ENCODE peak calls at places on chromosomes 5 and 9, in seven cellular contexts. One of them, this sample, is unnamed.

GRCh38 chr5:57277085-57277484 is 103.2 kb downstream of the GPBP1 start:
- DNase-seq in cardiac muscle cell: no peak
- DNase-seq in A549: peak; percentile 28
- DNase-seq in iPS DF 6.9: no peak
- DNase-seq in right lobe of liver: no peak
- DNase-seq in sigmoid colon: no peak
- DNase-seq in CD4-positive, alpha-beta memory T cell: no peak
- DNase-seq in this sample: no peak

GRCh38 chr5:18920966-18921365 is 1067.0 kb downstream of the CDH18 start:
- DNase-seq in cardiac muscle cell: no peak
- DNase-seq in A549: no peak
- DNase-seq in iPS DF 6.9: no peak
- DNase-seq in right lobe of liver: no peak
- DNase-seq in sigmoid colon: no peak
- DNase-seq in CD4-positive, alpha-beta memory T cell: no peak
- DNase-seq in this sample: no peak

GRCh38 chr5:457195-457961 is 14.4 kb downstream of the EXOC3 start:
- DNase-seq in cardiac muscle cell: no peak
- DNase-seq in A549: no peak
- DNase-seq in iPS DF 6.9: no peak
- DNase-seq in right lobe of liver: peak; percentile 36
- DNase-seq in sigmoid colon: peak; percentile 44
- DNase-seq in CD4-positive, alpha-beta memory T cell: no peak
- DNase-seq in this sample: no peak

GRCh38 chr5:10265245-10266109 is 15.4 kb downstream of the CCT5 start:
- DNase-seq in cardiac muscle cell: no peak
- DNase-seq in A549: no peak
- DNase-seq in iPS DF 6.9: no peak
- DNase-seq in right lobe of liver: no peak
- DNase-seq in sigmoid colon: no peak
- DNase-seq in CD4-positive, alpha-beta memory T cell: no peak
- DNase-seq in this sample: no peak

GRCh38 chr5:17151686-17152085 is 65.7 kb upstream of the BASP1 start:
- DNase-seq in cardiac muscle cell: no peak
- DNase-seq in A549: no peak
- DNase-seq in iPS DF 6.9: no peak
- DNase-seq in right lobe of liver: no peak
- DNase-seq in sigmoid colon: no peak
- DNase-seq in CD4-positive, alpha-beta memory T cell: no peak
- DNase-seq in this sample: no peak

GRCh38 chr5:148166550-148167283 is 1.6 kb upstream of the SPINK14 start:
- DNase-seq in cardiac muscle cell: no peak
- DNase-seq in A549: no peak
- DNase-seq in iPS DF 6.9: no peak
- DNase-seq in right lobe of liver: no peak
- DNase-seq in sigmoid colon: no peak
- DNase-seq in CD4-positive, alpha-beta memory T cell: no peak
- DNase-seq in this sample: no peak

GRCh38 chr5:78399115-78399514 is 38.7 kb downstream of the SCAMP1 start:
- DNase-seq in cardiac muscle cell: no peak
- DNase-seq in A549: no peak
- DNase-seq in iPS DF 6.9: no peak
- DNase-seq in right lobe of liver: no peak
- DNase-seq in sigmoid colon: no peak
- DNase-seq in CD4-positive, alpha-beta memory T cell: no peak
- DNase-seq in this sample: no peak

GRCh38 chr5:38466444-38467189 is 89.8 kb downstream of the LIFR start:
- DNase-seq in cardiac muscle cell: no peak
- DNase-seq in A549: peak; percentile 63
- DNase-seq in iPS DF 6.9: no peak
- DNase-seq in right lobe of liver: peak; percentile 58
- DNase-seq in sigmoid colon: peak; percentile 88
- DNase-seq in CD4-positive, alpha-beta memory T cell: no peak
- DNase-seq in this sample: peak; percentile 87

GRCh38 chr5:163478126-163478981 is 17.9 kb downstream of the HMMR start:
- DNase-seq in cardiac muscle cell: no peak
- DNase-seq in A549: no peak
- DNase-seq in iPS DF 6.9: no peak
- DNase-seq in right lobe of liver: no peak
- DNase-seq in sigmoid colon: no peak
- DNase-seq in CD4-positive, alpha-beta memory T cell: no peak
- DNase-seq in this sample: no peak

GRCh38 chr5:172681421-172681820 is 40.4 kb downstream of the NEURL1B start:
- DNase-seq in cardiac muscle cell: no peak
- DNase-seq in A549: no peak
- DNase-seq in iPS DF 6.9: no peak
- DNase-seq in right lobe of liver: no peak
- DNase-seq in sigmoid colon: no peak
- DNase-seq in CD4-positive, alpha-beta memory T cell: no peak
- DNase-seq in this sample: no peak

GRCh38 chr5:95900383-95900958 is 61.2 kb downstream of the ELL2 start:
- DNase-seq in cardiac muscle cell: peak; percentile 47
- DNase-seq in A549: no peak
- DNase-seq in iPS DF 6.9: no peak
- DNase-seq in right lobe of liver: no peak
- DNase-seq in sigmoid colon: peak; percentile 71
- DNase-seq in CD4-positive, alpha-beta memory T cell: no peak
- DNase-seq in this sample: no peak

GRCh38 chr5:39194466-39195136 is 24.8 kb downstream of the FYB1 start:
- DNase-seq in cardiac muscle cell: no peak
- DNase-seq in A549: peak; percentile 84
- DNase-seq in iPS DF 6.9: no peak
- DNase-seq in right lobe of liver: no peak
- DNase-seq in sigmoid colon: no peak
- DNase-seq in CD4-positive, alpha-beta memory T cell: no peak
- DNase-seq in this sample: no peak

GRCh38 chr5:77841616-77842015 is 65.5 kb upstream of the TBCA start:
- DNase-seq in cardiac muscle cell: no peak
- DNase-seq in A549: no peak
- DNase-seq in iPS DF 6.9: no peak
- DNase-seq in right lobe of liver: no peak
- DNase-seq in sigmoid colon: no peak
- DNase-seq in CD4-positive, alpha-beta memory T cell: no peak
- DNase-seq in this sample: no peak

GRCh38 chr5:177189416-177189815 is 55.8 kb downstream of the NSD1 start:
- DNase-seq in cardiac muscle cell: no peak
- DNase-seq in A549: no peak
- DNase-seq in iPS DF 6.9: no peak
- DNase-seq in right lobe of liver: no peak
- DNase-seq in sigmoid colon: no peak
- DNase-seq in CD4-positive, alpha-beta memory T cell: no peak
- DNase-seq in this sample: no peak

GRCh38 chr9:17578911-17579793 is at the start of gene SH3GL2:
- DNase-seq in cardiac muscle cell: peak; percentile 44
- DNase-seq in A549: peak; percentile 35
- DNase-seq in iPS DF 6.9: peak; percentile 70
- DNase-seq in right lobe of liver: no peak
- DNase-seq in sigmoid colon: no peak
- DNase-seq in CD4-positive, alpha-beta memory T cell: no peak
- DNase-seq in this sample: peak; percentile 49

GRCh38 chr5:147920420-147921030 is 14.2 kb upstream of the C5orf46 start:
- DNase-seq in cardiac muscle cell: no peak
- DNase-seq in A549: no peak
- DNase-seq in iPS DF 6.9: no peak
- DNase-seq in right lobe of liver: no peak
- DNase-seq in sigmoid colon: no peak
- DNase-seq in CD4-positive, alpha-beta memory T cell: no peak
- DNase-seq in this sample: no peak

GRCh38 chr9:20658677-20659473 is 25.2 kb upstream of the FOCAD start:
- DNase-seq in cardiac muscle cell: peak; percentile 23
- DNase-seq in A549: peak; percentile 31
- DNase-seq in iPS DF 6.9: no peak
- DNase-seq in right lobe of liver: no peak
- DNase-seq in sigmoid colon: no peak
- DNase-seq in CD4-positive, alpha-beta memory T cell: no peak
- DNase-seq in this sample: no peak

GRCh38 chr9:129480705-129481104 is 140.2 kb downstream of the C9orf50 start:
- DNase-seq in cardiac muscle cell: no peak
- DNase-seq in A549: no peak
- DNase-seq in iPS DF 6.9: no peak
- DNase-seq in right lobe of liver: no peak
- DNase-seq in sigmoid colon: no peak
- DNase-seq in CD4-positive, alpha-beta memory T cell: no peak
- DNase-seq in this sample: no peak

GRCh38 chr9:129482521-129483466 is 138.1 kb downstream of the C9orf50 start:
- DNase-seq in cardiac muscle cell: peak; percentile 91
- DNase-seq in A549: peak; percentile 86
- DNase-seq in iPS DF 6.9: no peak
- DNase-seq in right lobe of liver: peak; percentile 91
- DNase-seq in sigmoid colon: peak; percentile 96
- DNase-seq in CD4-positive, alpha-beta memory T cell: no peak
- DNase-seq in this sample: peak; percentile 90

GRCh38 chr9:129481824-129482511 is 138.9 kb downstream of the C9orf50 start:
- DNase-seq in cardiac muscle cell: no peak
- DNase-seq in A549: peak; percentile 75
- DNase-seq in iPS DF 6.9: no peak
- DNase-seq in right lobe of liver: no peak
- DNase-seq in sigmoid colon: no peak
- DNase-seq in CD4-positive, alpha-beta memory T cell: no peak
- DNase-seq in this sample: peak; percentile 89

GRCh38 chr9:129480227-129480626 is 140.7 kb downstream of the C9orf50 start:
- DNase-seq in cardiac muscle cell: no peak
- DNase-seq in A549: peak; percentile 50
- DNase-seq in iPS DF 6.9: no peak
- DNase-seq in right lobe of liver: no peak
- DNase-seq in sigmoid colon: no peak
- DNase-seq in CD4-positive, alpha-beta memory T cell: no peak
- DNase-seq in this sample: no peak

GRCh38 chr9:129481424-129481823 is 139.5 kb downstream of the C9orf50 start:
- DNase-seq in cardiac muscle cell: no peak
- DNase-seq in A549: no peak
- DNase-seq in iPS DF 6.9: no peak
- DNase-seq in right lobe of liver: no peak
- DNase-seq in sigmoid colon: no peak
- DNase-seq in CD4-positive, alpha-beta memory T cell: no peak
- DNase-seq in this sample: no peak
- H3K4me1 ChIP-seq in cardiac muscle cell: peaks cover 49% of the 10 kb centered on the region
- H3K4me1 ChIP-seq in A549: peaks cover 89% of the 10 kb centered on the region
- H3K4me1 ChIP-seq in iPS DF 6.9: peaks cover 2% of the 10 kb centered on the region
- H3K4me1 ChIP-seq in right lobe of liver: peaks cover 26% of the 10 kb centered on the region
- H3K4me1 ChIP-seq in sigmoid colon: peaks cover 69% of the 10 kb centered on the region
- H3K4me1 ChIP-seq in CD4-positive, alpha-beta memory T cell: peaks cover 18% of the 10 kb centered on the region
- H3K4me1 ChIP-seq in this sample: peaks cover 14% of the 10 kb centered on the region

DNA sequence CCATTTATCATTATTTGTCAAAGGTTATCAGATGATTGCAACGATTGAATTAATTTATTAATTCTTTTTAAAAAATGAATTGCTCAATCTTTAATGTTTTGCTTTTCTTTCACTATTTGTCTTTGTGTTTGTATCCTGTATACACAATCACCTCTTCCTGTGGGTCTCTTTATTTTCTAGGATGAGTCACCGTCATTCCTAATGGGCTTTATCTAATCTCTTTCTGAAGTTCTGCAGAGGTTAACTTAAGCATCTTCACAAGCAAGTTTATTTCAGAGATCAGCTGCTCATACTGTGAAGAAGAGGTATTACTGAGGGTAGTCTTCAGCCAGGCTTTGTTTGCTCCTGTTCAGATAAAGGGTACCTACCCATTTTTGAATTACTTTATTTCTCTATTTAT is 323.9 kb downstream of the NNT start:
- DNase-seq in cardiac muscle cell: no peak
- DNase-seq in A549: no peak
- DNase-seq in iPS DF 6.9: no peak
- DNase-seq in right lobe of liver: no peak
- DNase-seq in sigmoid colon: no peak
- DNase-seq in CD4-positive, alpha-beta memory T cell: no peak
- DNase-seq in this sample: no peak
- H3K27ac ChIP-seq in cardiac muscle cell: no peak overlapping the region
- H3K27ac ChIP-seq in A549: no peak overlapping the region
- H3K27ac ChIP-seq in iPS DF 6.9: no peak overlapping the region
- H3K27ac ChIP-seq in right lobe of liver: no peak overlapping the region
- H3K27ac ChIP-seq in sigmoid colon: no peak overlapping the region
- H3K27ac ChIP-seq in CD4-positive, alpha-beta memory T cell: no peak overlapping the region
- H3K27ac ChIP-seq in this sample: no peak overlapping the region

DNA sequence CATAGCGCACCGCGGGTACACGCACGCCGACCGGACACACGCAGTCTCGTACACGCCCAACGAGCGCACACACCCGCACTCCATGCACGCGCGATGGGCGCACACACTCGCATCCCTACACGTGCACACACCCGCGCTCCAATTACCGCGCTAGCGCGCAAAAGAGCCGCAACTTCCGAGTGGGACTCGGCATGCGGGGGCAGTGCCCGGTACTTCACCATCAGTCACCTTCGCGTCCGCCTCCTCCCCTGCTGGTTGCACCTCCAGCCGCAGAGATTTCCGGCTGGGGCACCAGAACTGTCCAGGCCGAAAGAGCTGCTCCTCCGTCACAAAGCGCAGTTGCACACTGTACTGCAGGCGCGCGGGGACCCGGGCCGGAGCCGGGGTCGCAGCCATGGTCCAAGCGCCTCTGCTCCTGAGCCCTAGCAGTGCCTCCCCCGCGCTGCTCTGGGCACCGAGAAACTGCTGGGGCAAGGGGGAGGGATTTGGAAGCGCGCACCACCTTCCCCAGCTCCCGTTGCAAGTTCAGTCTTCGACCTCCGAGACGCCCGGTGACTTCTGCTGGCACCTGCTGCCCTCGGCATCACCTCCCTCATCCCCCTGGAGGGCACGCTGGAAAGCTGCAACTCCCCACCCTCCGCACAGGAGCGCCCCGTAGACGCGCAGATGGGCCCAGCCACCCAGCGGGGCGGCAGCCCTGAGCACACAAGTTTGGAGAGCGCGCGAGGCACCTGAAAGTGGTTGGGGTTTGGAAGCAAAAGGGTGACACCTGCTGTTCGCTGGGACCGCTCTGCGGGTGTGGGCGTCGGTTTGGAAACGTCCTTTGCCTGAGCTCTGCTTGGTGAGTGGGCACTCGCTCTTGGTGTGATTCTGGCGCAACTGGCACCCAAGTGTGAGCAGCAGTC is 337.4 kb upstream of the PUM3 start:
- DNase-seq in cardiac muscle cell: peak; percentile 78
- DNase-seq in A549: peak; percentile 48
- DNase-seq in iPS DF 6.9: peak; percentile 73
- DNase-seq in right lobe of liver: peak; percentile 61
- DNase-seq in sigmoid colon: no peak
- DNase-seq in CD4-positive, alpha-beta memory T cell: peak; percentile 26
- DNase-seq in this sample: peak; percentile 48
- H3K4me3 ChIP-seq in cardiac muscle cell: peak overlapping the region; percentile 41
- H3K4me3 ChIP-seq in A549: peak overlapping the region; percentile 31
- H3K4me3 ChIP-seq in iPS DF 6.9: peak overlapping the region; percentile 51
- H3K4me3 ChIP-seq in right lobe of liver: no peak overlapping the region
- H3K4me3 ChIP-seq in sigmoid colon: no peak overlapping the region
- H3K4me3 ChIP-seq in CD4-positive, alpha-beta memory T cell: no peak overlapping the region
- H3K4me3 ChIP-seq in this sample: no peak overlapping the region

DNA sequence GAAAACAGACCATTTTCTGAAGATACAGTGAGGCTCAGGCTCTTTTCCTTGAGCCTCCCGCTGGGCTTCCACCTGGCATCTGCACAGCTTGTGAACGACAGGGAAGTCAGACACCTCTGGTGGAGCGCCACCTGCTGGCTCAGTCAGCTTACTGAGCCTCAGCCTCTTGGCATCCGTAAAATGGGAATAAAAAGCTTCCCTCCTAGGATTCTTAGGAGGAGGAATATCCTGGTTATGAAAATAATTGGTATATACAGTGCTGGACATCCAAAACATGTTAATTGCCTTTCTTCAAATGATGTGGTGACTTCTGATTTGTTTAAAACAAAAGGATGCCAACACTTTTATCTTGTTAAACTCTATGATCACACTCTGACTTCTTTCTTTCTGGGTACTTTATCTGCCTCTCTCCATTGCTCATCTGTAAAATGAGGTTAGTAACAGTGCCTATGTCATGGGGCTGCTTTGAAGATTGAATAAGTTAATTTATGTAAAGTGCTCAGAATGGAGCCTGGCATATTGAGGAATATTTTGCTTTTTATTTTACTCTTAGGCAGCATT is 67.5 kb downstream of the MAMDC2 start:
- DNase-seq in cardiac muscle cell: peak; percentile 77
- DNase-seq in A549: peak; percentile 66
- DNase-seq in iPS DF 6.9: peak; percentile 66
- DNase-seq in right lobe of liver: peak; percentile 77
- DNase-seq in sigmoid colon: peak; percentile 94
- DNase-seq in CD4-positive, alpha-beta memory T cell: peak; percentile 24
- DNase-seq in this sample: peak; percentile 92
- H3K4me1 ChIP-seq in cardiac muscle cell: no peaks in the 10 kb centered on the region
- H3K4me1 ChIP-seq in A549: no peaks in the 10 kb centered on the region
- H3K4me1 ChIP-seq in iPS DF 6.9: peaks cover 4% of the 10 kb centered on the region
- H3K4me1 ChIP-seq in right lobe of liver: no peaks in the 10 kb centered on the region
- H3K4me1 ChIP-seq in sigmoid colon: peaks cover 68% of the 10 kb centered on the region
- H3K4me1 ChIP-seq in CD4-positive, alpha-beta memory T cell: no peaks in the 10 kb centered on the region
- H3K4me1 ChIP-seq in this sample: peaks cover 5% of the 10 kb centered on the region

This sample was measured in right cardiac atrium.